ENCODE peak calls at places on chromosomes 4 and X, in ten cellular contexts. Z, G, I, T, V, P, C, Y, J and M are unnamed samples.

GRCh38 chr4:106767991-106768390 is 268.1 kb downstream of the DKK2 start:
- DNase-seq in Z (no peak), G (no peak), I (no peak), T (no peak), V (no peak), P (no peak), C (no peak), Y (no peak), J (no peak), M (no peak)

GRCh38 chr4:44583393-44583792 is 68.0 kb downstream of the YIPF7 start:
- DNase-seq in Z (peak), G (no peak), I (no peak), T (no peak), V (no peak), P (no peak), C (no peak), Y (no peak), J (peak), M (no peak)

GRCh38 chrX:110081740-110082139 is 78.8 kb downstream of the TMEM164 start:
- DNase-seq in Z (peak), G (no peak), I (no peak), T (peak), V (no peak), P (no peak), C (peak), Y (no peak), J (peak), M (no peak)

GRCh38 chr4:181261279-181261678 is 981.9 kb upstream of the TENM3 start:
- DNase-seq in Z (no peak), G (no peak), I (peak), T (peak), V (peak), P (no peak), C (peak), Y (no peak), J (no peak), M (no peak)

GRCh38 chr4:69860521-69861298 is 765 bp upstream of the SULT1E1 start:
- DNase-seq in Z (peak), G (no peak), I (no peak), T (no peak), V (no peak), P (no peak), C (no peak), Y (no peak), J (no peak), M (no peak)

GRCh38 chr4:30950737-30951136 is 230.6 kb downstream of the PCDH7 start:
- DNase-seq in Z (peak), G (no peak), I (peak), T (peak), V (no peak), P (no peak), C (no peak), Y (no peak), J (no peak), M (no peak)

GRCh38 chr4:128848461-128848860 is 39.0 kb downstream of the JADE1 start:
- DNase-seq in Z (no peak), G (no peak), I (no peak), T (no peak), V (no peak), P (no peak), C (peak), Y (no peak), J (no peak), M (no peak)

GRCh38 chr4:141458501-141458900 is 177.9 kb upstream of the IL15 start:
- DNase-seq in Z (peak), G (no peak), I (no peak), T (peak), V (no peak), P (no peak), C (no peak), Y (no peak), J (no peak), M (no peak)

GRCh38 chrX:54492340-54492739 is 3.7 kb downstream of the FGD1 start:
- DNase-seq in Z (no peak), G (no peak), I (no peak), T (peak), V (no peak), P (no peak), C (peak), Y (no peak), J (no peak), M (no peak)

GRCh38 chr4:129474698-129475097 is 378.7 kb downstream of the C4orf33 start:
- DNase-seq in Z (no peak), G (no peak), I (no peak), T (no peak), V (no peak), P (no peak), C (no peak), Y (no peak), J (no peak), M (no peak)